ENCODE peak calls at places on chromosomes 4 and X, in five cellular contexts. S, U, N, F and L are unnamed samples.

GRCh38 chrX:95055991-95056390 is 1382.0 kb downstream of the FAM133A start:
- DNase-seq in F (no peak), U (no peak), N (no peak), S (no peak), L (no peak)

GRCh38 chr4:185587444-185588161 is 52.3 kb upstream of the PDLIM3 start:
- DNase-seq in S (no peak), F (peak; percentile 26), N (peak; percentile 77), U (no peak), L (no peak)

GRCh38 chr4:39732728-39733127 is 34.8 kb downstream of the UBE2K start:
- DNase-seq in U (no peak), S (no peak), F (no peak), N (peak; percentile 30), L (no peak)

GRCh38 chr4:95601342-95601741 is 52.6 kb upstream of the UNC5C start:
- DNase-seq in U (no peak), N (no peak), S (no peak), F (no peak), L (no peak)

GRCh38 chrX:133185119-133185518 is 33.0 kb downstream of the TFDP3 start:
- DNase-seq in S (no peak), N (no peak), U (no peak), F (no peak), L (no peak)

GRCh38 chrX:72069380-72070160 is 62.1 kb downstream of the RTL5 start:
- DNase-seq in S (no peak), U (no peak), N (no peak), F (no peak), L (no peak)

GRCh38 chr4:11650801-11651596 is 222.3 kb upstream of the HS3ST1 start:
- DNase-seq in N (no peak), S (no peak), F (no peak), U (no peak), L (peak; percentile 96)

GRCh38 chr4:3791910-3792542 is 25.8 kb downstream of the ADRA2C start:
- DNase-seq in U (peak; percentile 46), F (no peak), N (peak; percentile 95), S (peak; percentile 54), L (no peak)

GRCh38 chr4:57053508-57053907 is 56.7 kb downstream of the IGFBP7 start:
- DNase-seq in U (no peak), N (no peak), F (no peak), S (no peak), L (no peak)

GRCh38 chr4:40831462-40831861 is 81.7 kb downstream of the NSUN7 start:
- DNase-seq in F (no peak), S (no peak), N (no peak), U (no peak), L (no peak)

GRCh38 chrX:24838624-24839023 is 144.9 kb downstream of the POLA1 start:
- DNase-seq in N (no peak), F (peak; percentile 1), S (no peak), U (peak; percentile 43), L (no peak)

GRCh38 chr4:160319868-160320260 is 1217.0 kb downstream of the RAPGEF2 start:
- DNase-seq in N (no peak), S (no peak), F (no peak), U (no peak), L (no peak)

GRCh38 chr4:145936142-145937020 is 2.2 kb downstream of the ZNF827 start:
- DNase-seq in S (peak; percentile 40), F (no peak), U (peak; percentile 6), N (peak; percentile 81), L (no peak)

GRCh38 chr4:37758226-37758625 is 68.3 kb upstream of the PGM2 start:
- DNase-seq in U (no peak), N (no peak), F (no peak), S (peak; percentile 44), L (no peak)

GRCh38 chr4:107801766-107802211 is 22.9 kb upstream of the SGMS2 start:
- DNase-seq in S (no peak), U (no peak), F (no peak), N (no peak), L (no peak)

GRCh38 chr4:45442466-45442865 is 681.4 kb downstream of the GABRG1 start:
- DNase-seq in N (no peak), F (no peak), U (peak; percentile 1), S (no peak), L (no peak)

GRCh38 chr4:90792689-90793088 is 665.5 kb downstream of the CCSER1 start:
- DNase-seq in S (no peak), N (no peak), F (no peak), U (no peak), L (no peak)

GRCh38 chrX:64428371-64428770 is 33.1 kb upstream of the MTMR8 start:
- DNase-seq in F (no peak), N (no peak), U (no peak), S (no peak), L (no peak)

GRCh38 chr4:5973486-5974220 is 44.6 kb downstream of the C4orf50 start:
- DNase-seq in N (no peak), F (no peak), S (no peak), U (no peak), L (no peak)

GRCh38 chr4:183447646-183448045 is 3.2 kb downstream of the CDKN2AIP start:
- DNase-seq in F (no peak), N (no peak), U (no peak), S (no peak), L (no peak)

GRCh38 chr4:48670587-48670986 is 109.5 kb downstream of the FRYL start:
- DNase-seq in U (no peak), F (no peak), S (no peak), N (no peak), L (no peak)
- TF ChIP-seq ATF3 in U (no peak), F (no peak), S (no peak), N (no peak), L (no peak)

DNA sequence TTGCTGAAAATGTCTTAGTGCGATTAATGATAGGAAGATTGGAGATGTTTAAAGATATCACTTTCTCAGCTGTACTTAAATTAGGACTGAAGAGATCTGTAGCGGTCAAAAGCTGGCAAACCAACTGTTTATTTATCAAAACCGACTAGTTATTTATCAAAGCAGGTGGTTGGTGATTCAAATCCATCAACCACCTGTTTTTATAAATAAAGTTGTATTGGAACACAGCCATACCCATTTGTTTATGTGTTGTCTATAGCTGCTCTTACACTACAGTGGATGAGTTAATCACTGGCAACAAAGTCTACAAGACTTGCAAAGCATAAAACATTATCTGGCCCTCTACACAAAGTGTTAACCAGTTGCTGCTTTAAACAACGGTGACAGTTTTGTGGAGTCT is 76.8 kb downstream of the IL15 start:
- DNase-seq in S (no peak), N (no peak), U (no peak), F (no peak), L (no peak)
- TF ChIP-seq POLR2A in S (no peak), N (no peak), U (no peak), F (no peak), L (no peak)

GRCh38 chr4:153152453-153153338 is 51.5 kb upstream of the TRIM2 start:
- DNase-seq in N (peak; percentile 71), U (peak; percentile 6), S (no peak), F (no peak), L (no peak)
- H3K27ac ChIP-seq in N (no peak overlapping the region), U (no peak overlapping the region), S (no peak overlapping the region), F (no peak overlapping the region), L (no peak overlapping the region)

GRCh38 chr4:139188648-139189416 is 11.8 kb upstream of the ELF2 start:
- DNase-seq in F (no peak), N (no peak), U (peak; percentile 85), S (no peak), L (no peak)
- TF ChIP-seq ATF3 in F (no peak), N (no peak), U (no peak), S (no peak), L (no peak)

GRCh38 chr4:48665555-48666186 is 114.4 kb downstream of the FRYL start:
- DNase-seq in U (no peak), F (no peak), N (no peak), S (no peak), L (peak; percentile 2)
- TF ChIP-seq POLR2A in U (no peak), F (no peak), N (no peak), S (no peak), L (no peak)

DNA sequence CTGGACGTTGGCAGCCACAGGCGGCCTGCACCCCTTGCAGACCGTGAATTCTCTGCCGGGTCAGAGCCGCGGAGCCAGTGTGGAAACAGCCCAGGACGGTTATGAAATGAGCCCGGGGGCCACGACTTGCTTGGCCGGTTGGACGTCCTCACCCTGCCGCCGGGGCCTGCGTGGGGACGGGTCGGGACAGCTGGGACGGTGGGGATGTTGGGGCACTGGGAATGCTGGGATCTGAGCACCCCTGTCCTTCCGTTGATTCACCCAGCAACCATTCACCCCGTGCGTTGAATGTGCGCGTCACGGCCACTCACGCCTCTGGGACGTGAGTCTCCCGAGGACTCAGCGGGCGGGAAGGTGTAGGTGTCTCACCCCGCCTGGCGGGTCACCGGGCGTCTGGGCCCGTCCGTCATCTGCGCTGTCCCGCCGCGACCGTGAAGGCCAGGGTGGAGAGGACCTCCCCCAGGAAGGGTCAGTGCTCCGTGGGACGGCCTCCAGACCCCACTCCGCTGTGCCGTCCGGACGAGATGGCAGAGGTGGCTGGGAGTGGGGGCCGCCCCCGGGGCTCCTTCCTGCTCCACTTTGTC is 4.5 kb upstream of the PLCXD1 start:
- DNase-seq in U (peak; percentile 35), N (no peak), S (no peak), F (no peak), L (no peak)
- H3K27ac ChIP-seq in U (peak overlapping the region; percentile 48), N (no peak overlapping the region), S (peak overlapping the region; percentile 88), F (no peak overlapping the region), L (peak overlapping the region; percentile 42)

GRCh38 chr4:24745172-24745895 is 50.0 kb upstream of the SOD3 start:
- DNase-seq in F (no peak), U (no peak), S (no peak), N (no peak), L (no peak)

GRCh38 chr4:24742335-24742734 is 53.0 kb upstream of the SOD3 start:
- DNase-seq in S (no peak), U (no peak), N (no peak), F (no peak), L (no peak)

GRCh38 chr4:24742773-24743676 is 52.3 kb upstream of the SOD3 start:
- DNase-seq in N (no peak), U (no peak), S (no peak), F (no peak), L (no peak)

GRCh38 chr4:24741915-24742314 is 53.5 kb upstream of the SOD3 start:
- DNase-seq in F (no peak), S (no peak), N (no peak), U (no peak), L (no peak)

DNA sequence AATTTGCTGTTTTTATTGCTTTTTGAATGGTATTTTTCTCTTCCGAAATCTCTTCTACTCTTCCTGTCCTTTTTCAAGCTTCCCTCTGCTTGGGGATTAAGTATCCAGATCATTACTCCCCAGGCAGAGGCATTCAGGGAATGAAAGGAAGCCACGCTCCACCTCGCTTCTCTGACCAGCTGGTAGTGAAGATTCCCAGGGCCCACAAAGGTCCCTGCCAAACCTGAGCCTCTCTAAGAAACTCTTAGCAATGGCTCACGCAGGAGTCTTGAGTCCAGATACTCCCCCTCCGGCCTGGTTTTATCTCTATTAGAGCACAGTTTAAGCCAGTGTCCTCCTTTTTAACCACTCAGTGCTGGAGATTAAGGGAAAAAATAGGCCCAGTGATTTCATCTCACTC is 51.4 kb upstream of the SOD3 start:
- DNase-seq in U (no peak), S (no peak), N (no peak), F (no peak), L (no peak)
- TF ChIP-seq ATF3 in U (no peak), S (no peak), N (no peak), F (no peak), L (no peak)